ENCODE peak calls at places on chromosome 5, in eight cellular contexts. P is ecto neural progenitor cell; U is OCI-M1; G is GM23248; V is iPS-NIHi11; K is NCI-H446 treated with DMSO at 0.1 percent for 48 hours; Z is astrocyte of the cerebellum; D is activated naive CD4-positive, alpha-beta T cell treated with anti-CD3 and anti-CD28 coated beads, Interleukin-2, amount 10 ng/mL, durations not matched to agents 7 days and 5 days. Y is an unnamed sample.

GRCh38 chr5:149485655-149486615 is 65.3 kb downstream of the CSNK1A1 start:
- DNase-seq in P (no peak), U (peak; percentile 28), G (peak; percentile 99), V (no peak), K (peak; percentile 93), Z (peak; percentile 93), D (no peak), Y (no peak)

GRCh38 chr5:84573017-84573712 is 188.5 kb upstream of the EDIL3 start:
- DNase-seq in P (no peak), U (no peak), G (no peak), V (no peak), K (no peak), Z (no peak), D (no peak), Y (no peak)

GRCh38 chr5:167934561-167934971 is 356.9 kb upstream of the WWC1 start:
- DNase-seq in P (no peak), U (no peak), G (peak; percentile 96), V (no peak), K (no peak), Z (no peak), D (no peak), Y (no peak)

GRCh38 chr5:9852686-9853085 is 222.5 kb upstream of the TAS2R1 start:
- DNase-seq in P (no peak), U (no peak), G (peak; percentile 72), V (no peak), K (no peak), Z (peak; percentile 11), D (no peak), Y (no peak)

GRCh38 chr5:67607958-67608357 is 411.4 kb upstream of the CD180 start:
- DNase-seq in P (no peak), U (no peak), G (no peak), V (no peak), K (no peak), Z (no peak), D (no peak), Y (no peak)

GRCh38 chr5:119943148-119943547 is 313.8 kb downstream of the FAM170A start:
- DNase-seq in P (no peak), U (no peak), G (peak; percentile 44), V (no peak), K (no peak), Z (peak; percentile 6), D (no peak), Y (no peak)

GRCh38 chr5:17186271-17186670 is 31.2 kb upstream of the BASP1 start:
- DNase-seq in P (no peak), U (no peak), G (peak; percentile 30), V (no peak), K (no peak), Z (no peak), D (no peak), Y (no peak)

GRCh38 chr5:89556215-89557009 is 673.4 kb upstream of the MEF2C start:
- DNase-seq in P (no peak), U (peak; percentile 7), G (peak; percentile 98), V (no peak), K (no peak), Z (peak; percentile 56), D (no peak), Y (no peak)

GRCh38 chr5:153584131-153584530 is 93.7 kb downstream of the GRIA1 start:
- DNase-seq in P (no peak), U (no peak), G (no peak), V (no peak), K (no peak), Z (no peak), D (no peak), Y (no peak)

GRCh38 chr5:137734962-137735530 is 843 bp downstream of the KLHL3 start:
- DNase-seq in P (peak; percentile 56), U (no peak), G (peak; percentile 63), V (no peak), K (no peak), Z (no peak), D (peak; percentile 44), Y (peak; percentile 71)

GRCh38 chr5:150517272-150518152 is 9.6 kb downstream of the NDST1 start:
- DNase-seq in P (no peak), U (peak; percentile 64), G (peak; percentile 98), V (peak; percentile 68), K (no peak), Z (peak; percentile 91), D (no peak), Y (no peak)

GRCh38 chr5:6086871-6087270 is 291.5 kb downstream of the MED10 start:
- DNase-seq in P (no peak), U (no peak), G (no peak), V (no peak), K (no peak), Z (no peak), D (no peak), Y (no peak)

GRCh38 chr5:151215546-151215880 is 8.4 kb downstream of the CCDC69 start:
- DNase-seq in P (no peak), U (no peak), G (no peak), V (no peak), K (no peak), Z (no peak), D (no peak), Y (no peak)

GRCh38 chr5:167945542-167946384 is 345.7 kb upstream of the WWC1 start:
- DNase-seq in P (no peak), U (no peak), G (peak; percentile 84), V (no peak), K (no peak), Z (peak; percentile 89), D (no peak), Y (no peak)

GRCh38 chr5:36777105-36777757 is 99.3 kb upstream of the NIPBL start:
- DNase-seq in P (peak; percentile 51), U (peak; percentile 67), G (peak; percentile 50), V (peak; percentile 64), K (peak; percentile 10), Z (no peak), D (no peak), Y (no peak)

GRCh38 chr5:94025788-94026473 is 284.5 kb upstream of the POU5F2 start:
- DNase-seq in P (no peak), U (no peak), G (no peak), V (no peak), K (no peak), Z (no peak), D (no peak), Y (no peak)

GRCh38 chr5:81751836-81752643 is 1.1 kb upstream of the SSBP2 start:
- DNase-seq in P (no peak), U (peak; percentile 70), G (peak; percentile 50), V (no peak), K (no peak), Z (no peak), D (no peak), Y (no peak)

GRCh38 chr5:158821321-158821720 is 278.4 kb downstream of the EBF1 start:
- DNase-seq in P (no peak), U (no peak), G (no peak), V (no peak), K (no peak), Z (no peak), D (no peak), Y (no peak)

GRCh38 chr5:105573575-105573974 is 2011.0 kb upstream of the NUDT12 start:
- DNase-seq in P (no peak), U (peak; percentile 8), G (no peak), V (no peak), K (no peak), Z (no peak), D (no peak), Y (no peak)

GRCh38 chr5:14687023-14687665 is 22.6 kb downstream of the OTULIN start:
- DNase-seq in P (no peak), U (no peak), G (peak; percentile 27), V (no peak), K (no peak), Z (no peak), D (no peak), Y (no peak)

GRCh38 chr5:142484821-142485387 is 160.1 kb upstream of the SPRY4 start:
- DNase-seq in P (no peak), U (no peak), G (peak; percentile 24), V (no peak), K (no peak), Z (no peak), D (no peak), Y (no peak)

GRCh38 chr5:138148811-138149210 is 9.6 kb upstream of the NME5 start:
- DNase-seq in P (no peak), U (no peak), G (peak; percentile 90), V (no peak), K (no peak), Z (peak; percentile 12), D (no peak), Y (no peak)

GRCh38 chr5:95624368-95624767 is 4.5 kb downstream of the GPR150 start:
- DNase-seq in P (no peak), U (no peak), G (no peak), V (no peak), K (no peak), Z (no peak), D (no peak), Y (no peak)

GRCh38 chr5:93590511-93590910 is 7.5 kb downstream of the NR2F1 start:
- DNase-seq in P (no peak), U (no peak), G (no peak), V (no peak), K (no peak), Z (no peak), D (no peak), Y (no peak)

GRCh38 chr5:159217236-159217635 is 7.9 kb upstream of the RNF145 start:
- DNase-seq in P (no peak), U (peak; percentile 14), G (no peak), V (no peak), K (no peak), Z (no peak), D (no peak), Y (no peak)

Y was measured in activated effector memory CD4-positive, alpha-beta T cell treated with anti-CD3 and anti-CD28 coated beads, Interleukin-2, amount 50 U/mL, for 16 hours.